ENCODE peak calls at places on chromosomes 11 and 22, in four cellular contexts. J, S, B and Q are unnamed samples.

GRCh38 chr11:35272391-35272821 is 133.4 kb downstream of the CD44 start:
- DNase-seq in J (peak), S (no peak), B (no peak), Q (no peak)

GRCh38 chr11:133228406-133229330 is 303.6 kb downstream of the OPCML start:
- DNase-seq in J (no peak), S (no peak), B (peak), Q (no peak)

GRCh38 chr11:128772814-128773213 is 78.9 kb downstream of the FLI1 start:
- DNase-seq in J (no peak), S (no peak), B (no peak), Q (no peak)

GRCh38 chr22:43433904-43434600 is 22.2 kb downstream of the MPPED1 start:
- DNase-seq in J (no peak), S (no peak), B (no peak), Q (no peak)

GRCh38 chr11:12139144-12139881 is 28.9 kb downstream of the MICAL2 start:
- DNase-seq in J (no peak), S (no peak), B (no peak), Q (no peak)

GRCh38 chr22:40021401-40022000 is 26.7 kb downstream of the FAM83F start:
- DNase-seq in J (no peak), S (no peak), B (no peak), Q (no peak)

GRCh38 chr11:27861706-27862430 is 161.6 kb upstream of the BDNF start:
- DNase-seq in J (no peak), S (no peak), B (no peak), Q (no peak)

GRCh38 chr11:72821920-72822799 is 7.9 kb downstream of the ATG16L2 start:
- DNase-seq in J (peak), S (peak), B (peak), Q (peak)

GRCh38 chr11:13313005-13313819 is 35.6 kb downstream of the BMAL1 start:
- DNase-seq in J (no peak), S (no peak), B (no peak), Q (no peak)

GRCh38 chr11:76203131-76203925 is 3.0 kb downstream of the WNT11 start:
- DNase-seq in J (no peak), S (no peak), B (no peak), Q (no peak)

GRCh38 chr11:76201672-76202412 is 4.5 kb downstream of the WNT11 start:
- DNase-seq in J (no peak), S (no peak), B (no peak), Q (no peak)

GRCh38 chr11:76203937-76204336 is 2.4 kb downstream of the WNT11 start:
- DNase-seq in J (no peak), S (no peak), B (no peak), Q (no peak)

GRCh38 chr11:76200006-76200940 is 6.0 kb downstream of the WNT11 start:
- DNase-seq in J (no peak), S (no peak), B (no peak), Q (no peak)

GRCh38 chr11:76201056-76201455 is 5.2 kb downstream of the WNT11 start:
- DNase-seq in J (no peak), S (no peak), B (no peak), Q (no peak)
- TF ChIP-seq EZH2 in J (no peak), S (no peak), B (no peak), Q (no peak)

DNA sequence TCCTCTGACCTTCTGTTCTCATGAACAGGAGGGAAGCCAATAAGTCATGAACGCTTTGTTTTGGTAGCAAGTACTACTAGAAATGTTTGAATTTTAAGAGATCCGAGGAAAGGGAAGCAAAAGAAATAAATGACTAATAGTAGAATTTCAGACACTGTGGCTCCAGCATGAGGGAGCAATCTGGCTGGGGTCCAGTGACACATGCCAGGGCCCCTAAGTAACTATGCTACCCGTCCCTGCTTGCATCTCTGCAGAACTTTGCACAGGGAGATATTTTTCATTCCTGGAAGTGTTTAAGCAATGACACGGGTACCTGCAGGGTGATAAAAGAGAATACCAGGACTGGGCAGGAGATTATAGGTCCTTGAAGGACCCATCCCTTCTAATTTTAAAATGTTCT is 7.3 kb upstream of the ADAMTS8 start:
- DNase-seq in J (no peak), S (no peak), B (no peak), Q (no peak)
- TF ChIP-seq HDAC2 in J (no peak), S (no peak), B (no peak), Q (no peak)

GRCh38 chr11:97107604-97108003 is 717.8 kb downstream of the JRKL start:
- DNase-seq in J (no peak), S (no peak), B (no peak), Q (no peak)
- TF ChIP-seq EZH2 in J (no peak), S (no peak), B (no peak), Q (no peak)

GRCh38 chr22:41561788-41562187 is 978 bp downstream of the CSDC2 start:
- DNase-seq in J (no peak), S (no peak), B (no peak), Q (no peak)
- TF ChIP-seq HDAC2 in J (no peak), S (no peak), B (no peak), Q (no peak)

DNA sequence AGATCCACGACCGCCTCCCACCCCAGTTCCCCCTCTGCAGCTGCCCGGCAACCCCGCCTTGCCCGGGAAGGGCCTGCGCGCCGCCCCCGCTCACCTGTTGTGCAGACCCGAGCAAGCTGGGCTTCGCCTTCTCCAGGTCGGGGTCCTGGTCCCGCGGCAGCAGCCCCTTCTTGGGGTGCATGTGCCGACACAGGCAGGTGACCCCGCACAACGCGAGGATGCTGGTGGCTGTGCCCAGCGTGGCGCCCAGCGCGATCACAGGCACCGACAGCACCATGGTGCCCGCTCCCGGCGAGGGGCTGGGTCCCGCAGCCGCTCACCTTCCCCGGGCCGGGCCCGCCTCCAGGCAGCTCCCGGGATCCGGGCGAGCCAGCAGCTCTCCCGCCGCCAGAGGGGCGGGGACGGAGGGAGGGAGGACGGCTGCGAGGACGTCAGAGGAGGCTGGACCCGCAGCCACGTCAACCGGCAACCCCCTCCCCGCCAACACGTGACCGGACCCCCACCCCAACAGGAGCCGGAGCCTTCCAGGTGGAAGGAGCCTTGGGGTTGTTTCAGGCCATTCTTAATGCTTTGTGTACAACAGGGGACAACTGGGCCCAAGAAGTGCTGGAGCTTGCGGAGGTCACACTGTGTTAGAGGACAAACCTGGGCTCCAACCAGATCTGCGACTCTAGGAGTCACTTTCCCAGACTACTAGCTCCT is at the start of gene SYT13:
- DNase-seq in J (no peak), S (no peak), B (peak), Q (no peak)
- TF ChIP-seq EZH2 in J (no peak), S (no peak), B (no peak), Q (no peak)

DNA sequence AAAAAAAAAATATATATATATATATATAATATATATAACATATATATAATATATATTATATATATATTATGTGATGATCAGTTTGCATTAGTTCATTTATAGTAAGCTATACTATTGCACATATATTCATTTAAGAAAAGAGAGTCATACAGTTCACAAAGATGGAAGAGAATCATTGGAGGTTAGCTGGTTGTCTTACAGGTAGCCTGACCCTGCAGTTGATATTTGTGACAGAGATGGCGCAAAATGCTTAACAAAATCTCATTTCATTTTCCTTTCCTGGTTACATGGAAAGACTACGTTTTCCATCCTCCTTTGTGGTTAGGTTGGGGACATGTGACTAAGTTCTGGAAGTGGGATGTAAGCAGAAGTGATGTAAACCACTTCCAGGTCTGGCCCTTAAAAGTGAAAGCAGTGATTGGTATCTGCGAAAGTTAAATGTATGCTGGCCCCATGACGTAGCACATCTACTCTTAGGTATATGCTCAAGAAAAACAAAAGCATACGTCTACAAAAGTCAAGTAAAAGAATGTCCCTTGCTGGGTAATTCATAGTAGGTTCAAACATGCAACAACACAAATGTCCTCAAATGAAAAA is 7.2 kb upstream of the TMEM135 start:
- DNase-seq in J (no peak), S (peak), B (no peak), Q (no peak)
- TF ChIP-seq HDAC2 in J (no peak), S (no peak), B (no peak), Q (no peak)

GRCh38 chr11:64607381-64608259 is 16.6 kb downstream of the SLC22A12 start:
- DNase-seq in J (no peak), S (no peak), B (no peak), Q (no peak)
- TF ChIP-seq EZH2 in J (no peak), S (no peak), B (no peak), Q (no peak)

GRCh38 chr11:125412177-125412496 is 83.9 kb downstream of the FEZ1 start:
- DNase-seq in J (no peak), S (no peak), B (no peak), Q (no peak)

GRCh38 chr11:125407046-125407445 is 89.0 kb downstream of the FEZ1 start:
- DNase-seq in J (no peak), S (no peak), B (no peak), Q (no peak)

GRCh38 chr11:125404811-125405481 is 91.1 kb downstream of the FEZ1 start:
- DNase-seq in J (no peak), S (peak), B (peak), Q (peak)

GRCh38 chr11:125410091-125410490 is 86.0 kb downstream of the FEZ1 start:
- DNase-seq in J (no peak), S (no peak), B (peak), Q (no peak)

DNA sequence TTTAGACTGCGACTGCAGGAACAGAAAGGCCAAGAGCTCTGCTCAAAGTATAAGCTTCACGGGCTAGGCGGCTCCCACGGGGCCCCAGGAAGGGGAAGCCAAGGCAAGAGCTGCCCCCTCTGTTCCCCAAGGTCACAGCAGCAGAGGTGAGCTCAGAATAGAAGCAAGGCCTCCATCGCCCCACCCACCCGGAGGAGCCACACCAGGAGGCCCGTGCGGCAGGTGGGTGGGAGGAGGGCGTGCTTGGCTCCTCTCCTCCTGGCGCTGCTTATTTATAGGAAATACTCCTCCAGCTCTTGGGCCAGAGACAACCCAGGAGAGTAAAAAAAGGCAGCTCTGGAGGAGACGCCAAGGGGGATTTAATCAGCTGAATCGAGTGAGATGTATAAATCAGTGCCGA is 87.8 kb downstream of the FEZ1 start:
- DNase-seq in J (no peak), S (no peak), B (no peak), Q (no peak)
- TF ChIP-seq HDAC2 in J (no peak), S (no peak), B (no peak), Q (no peak)